ENCODE peak calls at places on chromosome 11, in five cellular contexts. S, R, I, A and B are unnamed samples.

GRCh38 chr11:119863811-119864601 is 135.0 kb upstream of the NECTIN1 start:
- DNase-seq in S (no peak), R (no peak), I (peak; percentile 70), A (no peak), B (no peak)

GRCh38 chr11:11027271-11027670 is 169.4 kb upstream of the ZBED5 start:
- DNase-seq in S (no peak), R (no peak), I (no peak), A (peak; percentile 84), B (no peak)

GRCh38 chr11:102946237-102946636 is 9.3 kb downstream of the MMP13 start:
- DNase-seq in S (no peak), R (no peak), I (no peak), A (no peak), B (no peak)

GRCh38 chr11:10495464-10495786 is 40.4 kb downstream of the AMPD3 start:
- DNase-seq in S (no peak), R (no peak), I (no peak), A (no peak), B (no peak)

GRCh38 chr11:85123752-85124231 is 503.4 kb downstream of the DLG2 start:
- DNase-seq in S (no peak), R (no peak), I (no peak), A (no peak), B (no peak)

GRCh38 chr11:12794556-12795230 is 120.5 kb downstream of the TEAD1 start:
- DNase-seq in S (no peak), R (no peak), I (no peak), A (no peak), B (no peak)

GRCh38 chr11:96340555-96340885 is 2.5 kb downstream of the MAML2 start:
- DNase-seq in S (no peak), R (no peak), I (no peak), A (no peak), B (no peak)

GRCh38 chr11:46055371-46055770 is 65.9 kb downstream of the PHF21A start:
- DNase-seq in S (no peak), R (no peak), I (no peak), A (peak; percentile 73), B (no peak)

GRCh38 chr11:134557571-134558257 is 145.7 kb upstream of the B3GAT1 start:
- DNase-seq in S (no peak), R (no peak), I (no peak), A (no peak), B (no peak)

GRCh38 chr11:91585035-91585801 is 639.4 kb upstream of the FAT3 start:
- DNase-seq in S (no peak), R (no peak), I (no peak), A (no peak), B (no peak)

GRCh38 chr11:58059011-58059358 is 28.2 kb downstream of the OR6Q1 start:
- DNase-seq in S (no peak), R (no peak), I (no peak), A (peak; percentile 94), B (no peak)